ENCODE peak calls at places on chromosomes 1 and 21, in four cellular contexts. Y is IMR-90, U is H54, H is uterus. J is an unnamed sample.

GRCh38 chr1:79281442-79281841 is 274.9 kb upstream of the ADGRL4 start:
- DNase-seq in Y (no peak), U (no peak), H (no peak), J (no peak)

GRCh38 chr21:26125433-26126167 is 45.0 kb downstream of the APP start:
- DNase-seq in Y (peak; percentile 28), U (no peak), H (no peak), J (no peak)

GRCh38 chr1:203288351-203288894 is 16.9 kb upstream of the BTG2 start:
- DNase-seq in H (no peak), U (no peak), Y (no peak), J (no peak)

GRCh38 chr21:39503138-39503762 is 51.5 kb downstream of the SH3BGR start:
- DNase-seq in H (no peak), U (no peak), Y (no peak), J (no peak)

GRCh38 chr1:5977494-5978444 is 14.5 kb downstream of the NPHP4 start:
- DNase-seq in U (no peak), H (no peak), Y (no peak), J (no peak)

GRCh38 chr1:17857109-17857499 is 102.0 kb downstream of the ACTL8 start:
- DNase-seq in H (no peak), Y (no peak), U (no peak), J (no peak)

GRCh38 chr1:44664730-44665370 is 9.4 kb downstream of the TMEM53 start:
- DNase-seq in U (no peak), Y (no peak), H (no peak), J (no peak)

GRCh38 chr1:37483785-37484184 is 9.4 kb downstream of the ZC3H12A start:
- DNase-seq in Y (no peak), U (no peak), H (no peak), J (no peak)

GRCh38 chr1:25030674-25031589 is 100.9 kb upstream of the RUNX3 start:
- DNase-seq in H (no peak), Y (peak; percentile 23), U (peak; percentile 19), J (no peak)

GRCh38 chr1:116496380-116496779 is 74.4 kb downstream of the CD58 start:
- DNase-seq in U (no peak), Y (peak; percentile 27), H (peak; percentile 35), J (no peak)

GRCh38 chr1:230105754-230106625 is 39.0 kb downstream of the GALNT2 start:
- DNase-seq in H (no peak), Y (peak; percentile 85), U (peak; percentile 58), J (no peak)

GRCh38 chr1:32816676-32817158 is 441 bp downstream of the YARS1 start:
- DNase-seq in Y (peak; percentile 34), H (no peak), U (no peak), J (no peak)

GRCh38 chr1:32818804-32819541 is 1.5 kb downstream of the S100PBP start:
- DNase-seq in H (no peak), U (no peak), Y (no peak), J (no peak)

GRCh38 chr1:32817815-32818786 is 648 bp downstream of the S100PBP start:
- DNase-seq in U (peak; percentile 58), H (peak; percentile 76), Y (peak; percentile 39), J (peak; percentile 96)

GRCh38 chr1:32813941-32814739 is 3.0 kb downstream of the YARS1 start:
- DNase-seq in U (no peak), H (no peak), Y (peak; percentile 37), J (no peak)

DNA sequence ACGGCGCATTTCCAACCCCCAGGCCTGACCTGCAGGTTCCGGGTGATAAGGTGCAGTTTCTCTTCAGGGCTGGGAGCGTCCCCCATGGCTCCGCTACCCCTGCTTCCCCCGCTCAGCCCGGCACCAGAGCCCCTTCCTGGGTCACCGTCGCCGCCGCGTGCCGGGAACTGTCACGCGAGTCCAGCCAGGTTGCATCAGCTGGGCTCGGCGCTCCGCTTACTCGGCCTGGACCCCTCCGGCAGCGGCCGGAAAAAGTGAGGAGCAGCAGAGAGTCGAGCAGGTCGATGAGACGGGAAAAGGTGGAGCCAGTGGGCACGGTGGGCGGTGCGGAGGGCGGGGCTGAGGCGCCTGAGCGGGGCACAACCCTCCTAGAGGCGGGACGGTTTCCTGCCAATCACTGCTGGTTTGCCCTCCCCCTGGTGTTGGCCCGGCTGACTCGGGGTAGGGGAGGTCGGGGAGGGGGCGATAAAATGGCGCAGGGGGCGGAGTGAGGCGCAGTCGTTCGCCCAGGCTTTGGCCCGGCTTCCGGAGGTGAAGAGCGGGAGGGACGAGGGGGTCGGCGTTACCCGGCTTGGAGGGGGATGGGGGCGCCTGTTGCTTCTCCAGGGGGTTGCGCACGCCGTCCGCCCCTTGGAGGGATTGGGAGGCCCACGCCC is at the start of the genes S100PBP and YARS1:
- DNase-seq in U (peak; percentile 87), H (peak; percentile 100), Y (peak; percentile 97), J (peak; percentile 99)
- TF ChIP-seq POLR2A in U (peak; percentile 73), H (no peak), Y (peak; percentile 80), J (peak; percentile 70)

GRCh38 chr1:109115685-109116084 is 1.8 kb downstream of the ELAPOR1 start:
- DNase-seq in H (no peak), Y (no peak), U (no peak), J (no peak)

GRCh38 chr1:109112652-109113285 is 1.1 kb upstream of the ELAPOR1 start:
- DNase-seq in Y (peak; percentile 85), U (peak; percentile 95), H (peak; percentile 92), J (peak; percentile 94)

GRCh38 chr1:109116286-109116685 is 2.4 kb downstream of the ELAPOR1 start:
- DNase-seq in Y (no peak), U (no peak), H (no peak), J (no peak)

GRCh38 chr1:109112056-109112651 is 1.8 kb upstream of the ELAPOR1 start:
- DNase-seq in H (no peak), Y (peak; percentile 41), U (peak; percentile 31), J (no peak)

DNA sequence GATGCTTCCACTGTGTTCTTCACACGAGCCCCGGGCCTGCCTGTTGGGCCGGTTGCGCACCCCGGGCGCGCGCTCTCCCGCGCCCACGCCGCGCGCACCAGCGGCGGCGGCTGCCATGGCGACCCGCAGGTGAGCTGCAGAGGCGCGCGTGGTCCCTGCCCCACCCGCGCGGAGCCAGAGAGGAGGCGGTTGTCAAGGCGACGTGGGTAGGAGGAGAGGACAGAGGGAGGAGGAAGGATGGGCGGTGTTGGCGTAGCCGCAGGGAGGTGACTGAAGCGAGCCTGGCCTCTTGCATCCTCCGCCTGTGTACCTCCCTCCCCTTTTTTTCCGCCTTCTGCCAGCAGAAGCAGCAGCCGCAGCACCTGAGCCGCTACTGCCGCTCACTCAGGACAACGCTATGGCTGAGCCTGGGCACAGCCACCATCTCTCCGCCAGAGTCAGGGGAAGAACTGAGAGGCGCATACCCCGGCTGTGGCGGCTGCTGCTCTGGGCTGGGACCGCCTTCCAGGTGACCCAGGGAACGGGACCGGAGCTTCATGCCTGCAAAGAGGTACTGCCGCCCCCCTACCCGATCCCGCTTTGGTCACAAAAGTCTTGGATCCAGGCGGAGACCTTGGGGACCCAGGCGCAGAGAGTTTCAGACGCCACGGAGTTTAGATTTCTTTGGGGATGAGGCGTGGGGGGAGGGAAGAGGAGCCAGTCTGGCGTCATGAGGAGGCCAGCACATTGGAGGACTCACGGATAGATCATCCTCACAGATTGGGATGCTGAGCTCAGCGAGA is at the start of gene ELAPOR1:
- DNase-seq in H (peak; percentile 46), U (no peak), Y (peak; percentile 19), J (peak; percentile 60)
- TF ChIP-seq POLR2A in H (no peak), U (no peak), Y (no peak), J (no peak)

DNA sequence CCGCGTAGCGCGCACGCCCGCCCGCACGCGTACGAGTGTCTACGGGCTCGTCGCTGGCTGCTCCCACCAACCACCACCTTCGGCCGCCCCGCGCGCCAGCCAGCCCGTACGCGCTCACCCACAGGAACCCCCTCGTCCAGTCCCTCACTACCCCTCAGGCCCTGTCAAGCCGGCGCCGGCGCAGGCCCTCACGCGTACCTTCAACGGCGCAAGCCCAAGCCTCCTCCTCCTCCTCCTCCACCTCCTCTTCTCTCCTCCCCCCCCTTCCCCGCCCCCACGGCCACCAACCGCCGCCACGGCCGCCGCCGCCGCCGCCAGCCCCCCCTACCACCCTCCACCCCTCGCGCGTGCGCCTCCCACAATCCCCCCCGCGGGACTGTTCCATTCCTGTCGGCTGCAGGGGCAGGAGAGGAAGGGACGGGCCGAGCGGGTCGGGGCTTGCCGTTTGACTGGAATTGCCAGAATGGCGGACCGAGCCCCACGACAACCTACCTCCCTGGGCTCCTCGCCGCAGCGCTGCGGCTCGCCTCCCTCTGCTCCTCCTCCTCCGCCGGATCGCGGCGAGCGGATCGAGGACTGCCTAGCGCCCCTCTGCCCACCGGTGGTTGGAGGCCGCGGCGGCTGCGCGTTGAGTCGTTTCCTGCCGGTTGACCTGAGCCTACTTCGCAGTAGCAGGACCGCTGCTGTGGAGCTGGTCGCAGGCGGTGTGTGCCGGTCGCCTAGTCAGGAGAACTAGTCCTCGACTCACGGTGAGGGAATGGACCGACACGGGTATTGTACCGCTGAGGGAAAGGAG is at the start of gene ASH1L:
- DNase-seq in Y (peak; percentile 87), H (peak; percentile 92), U (peak; percentile 76), J (peak; percentile 92)
- TF ChIP-seq POLR2A in Y (peak; percentile 98), H (peak; percentile 74), U (peak; percentile 99), J (peak; percentile 76)

GRCh38 chr1:184467295-184467694 is 80.5 kb downstream of the C1orf21 start:
- DNase-seq in H (no peak), U (no peak), Y (no peak), J (no peak)

GRCh38 chr1:184471686-184472085 is 84.9 kb downstream of the C1orf21 start:
- DNase-seq in U (no peak), Y (no peak), H (no peak), J (no peak)

GRCh38 chr1:184465489-184466146 is 78.8 kb downstream of the C1orf21 start:
- DNase-seq in H (no peak), Y (no peak), U (no peak), J (no peak)

GRCh38 chr1:184472117-184472516 is 85.3 kb downstream of the C1orf21 start:
- DNase-seq in H (no peak), U (no peak), Y (no peak), J (no peak)

GRCh38 chr1:184469391-184469790 is 82.6 kb downstream of the C1orf21 start:
- DNase-seq in Y (no peak), U (no peak), H (no peak), J (no peak)
- TF ChIP-seq POLR2A in Y (no peak), U (no peak), H (no peak), J (no peak)

GRCh38 chr1:28509705-28510349 is 4.0 kb downstream of the RCC1 start:
- DNase-seq in Y (no peak), U (no peak), H (no peak), J (no peak)

GRCh38 chr1:28507646-28508434 is 2.0 kb downstream of the RCC1 start:
- DNase-seq in H (no peak), U (no peak), Y (no peak), J (no peak)

GRCh38 chr1:28507247-28507645 is 1.4 kb downstream of the RCC1 start:
- DNase-seq in H (no peak), Y (no peak), U (no peak), J (no peak)

GRCh38 chr1:28506907-28507246 is 1.0 kb downstream of the RCC1 start:
- DNase-seq in H (no peak), U (no peak), Y (no peak), J (no peak)

GRCh38 chr1:28508435-28508754 is 2.6 kb downstream of the RCC1 start:
- DNase-seq in U (no peak), Y (no peak), H (no peak), J (no peak)
- TF ChIP-seq POLR2A in U (no peak), Y (no peak), H (no peak), J (no peak)

GRCh38 chr1:52927219-52928082 is at the start of gene SCP2:
- DNase-seq in H (peak; percentile 86), U (peak; percentile 86), Y (peak; percentile 56), J (peak; percentile 75)
- TF ChIP-seq POLR2A in H (peak; percentile 47), U (peak; percentile 86), Y (no peak), J (peak; percentile 74)

GRCh38 chr1:109426278-109427170 is at the start of gene PSMA5:
- DNase-seq in H (peak; percentile 94), U (peak; percentile 87), Y (peak; percentile 100), J (peak; percentile 99)
- TF ChIP-seq POLR2A in H (no peak), U (peak; percentile 90), Y (peak; percentile 97), J (no peak)

GRCh38 chr1:26692793-26693490 is 2.9 kb upstream of the ARID1A start:
- DNase-seq in U (peak; percentile 70), H (peak; percentile 95), Y (peak; percentile 99), J (peak; percentile 96)
- TF ChIP-seq POLR2A in U (no peak), H (peak; percentile 40), Y (peak; percentile 58), J (no peak)

J was measured in thyroid gland.